ENCODE peak calls at places on chromosomes 13 and 19, in nine cellular contexts. R is ascending aorta, C is K562, M is fibroblast of pulmonary artery, S is spleen, L is ovary, Q is HepG2, N is fibroblast of lung, G is heart left ventricle. Z is an unnamed sample.

GRCh38 chr13:45194081-45194939 is 6.5 kb downstream of the KCTD4 start:
- DNase-seq in R (no peak), C (no peak), M (peak), S (no peak), L (peak), Q (no peak), N (peak), G (peak), Z (peak)

GRCh38 chr19:6058411-6059201 is 51.7 kb downstream of the RFX2 start:
- DNase-seq in R (no peak), C (no peak), M (no peak), S (no peak), L (no peak), Q (no peak), N (no peak), G (no peak), Z (no peak)

GRCh38 chr13:25118371-25118770 is 22.4 kb downstream of the PABPC3 start:
- DNase-seq in R (no peak), C (no peak), M (no peak), S (no peak), L (no peak), Q (no peak), N (no peak), G (no peak), Z (no peak)

GRCh38 chr13:46593403-46593802 is 40.4 kb downstream of the LRCH1 start:
- DNase-seq in R (no peak), C (no peak), M (no peak), S (no peak), L (no peak), Q (no peak), N (no peak), G (no peak), Z (no peak)

GRCh38 chr13:37429976-37430375 is 168.6 kb downstream of the POSTN start:
- DNase-seq in R (no peak), C (no peak), M (peak), S (no peak), L (no peak), Q (no peak), N (peak), G (no peak), Z (no peak)

GRCh38 chr13:114064516-114065140 is 67.8 kb downstream of the RASA3 start:
- DNase-seq in R (no peak), C (peak), M (peak), S (peak), L (peak), Q (no peak), N (peak), G (no peak), Z (no peak)

GRCh38 chr19:37506387-37507166 is at the start of gene ZNF793:
- DNase-seq in R (peak), C (no peak), M (peak), S (peak), L (peak), Q (no peak), N (peak), G (peak), Z (peak)

GRCh38 chr13:112680741-112681360 is 9.0 kb upstream of the ATP11A start:
- DNase-seq in R (no peak), C (no peak), M (no peak), S (no peak), L (no peak), Q (no peak), N (no peak), G (no peak), Z (no peak)

GRCh38 chr13:111561091-111561778 is 240.8 kb downstream of the TEX29 start:
- DNase-seq in R (no peak), C (no peak), M (no peak), S (peak), L (no peak), Q (no peak), N (no peak), G (no peak), Z (no peak)

GRCh38 chr13:90091611-90092010 is 1255.9 kb upstream of the MIR17HG start:
- DNase-seq in R (no peak), C (no peak), M (no peak), S (no peak), L (no peak), Q (no peak), N (no peak), G (no peak), Z (no peak)

GRCh38 chr13:23672616-23673015 is 102.4 kb downstream of the TNFRSF19 start:
- DNase-seq in R (no peak), C (no peak), M (peak), S (no peak), L (no peak), Q (no peak), N (peak), G (peak), Z (no peak)

GRCh38 chr13:55497486-55497885 is 1643.2 kb upstream of the PRR20A start:
- DNase-seq in R (no peak), C (no peak), M (no peak), S (no peak), L (no peak), Q (no peak), N (no peak), G (no peak), Z (no peak)

GRCh38 chr13:84400711-84401110 is 518.4 kb upstream of the SLITRK1 start:
- DNase-seq in R (no peak), C (no peak), M (peak), S (no peak), L (no peak), Q (no peak), N (peak), G (no peak), Z (no peak)

GRCh38 chr13:95301135-95301946 is at the start of gene ABCC4:
- DNase-seq in R (no peak), C (peak), M (peak), S (peak), L (peak), Q (peak), N (peak), G (peak), Z (peak)

GRCh38 chr13:44267966-44268365 is 105.7 kb upstream of the SERP2 start:
- DNase-seq in R (no peak), C (no peak), M (peak), S (no peak), L (no peak), Q (no peak), N (peak), G (no peak), Z (no peak)

GRCh38 chr19:35062942-35063341 is 21.4 kb downstream of the HPN start:
- DNase-seq in R (no peak), C (no peak), M (no peak), S (no peak), L (no peak), Q (no peak), N (no peak), G (no peak), Z (no peak)

GRCh38 chr19:17830567-17831418 is 9.5 kb upstream of the INSL3 start:
- DNase-seq in R (no peak), C (peak), M (peak), S (no peak), L (peak), Q (no peak), N (peak), G (no peak), Z (peak)

GRCh38 chr19:9306443-9306842 is 3.2 kb downstream of the ZNF699 start:
- DNase-seq in R (no peak), C (no peak), M (peak), S (no peak), L (no peak), Q (no peak), N (peak), G (no peak), Z (no peak)

GRCh38 chr13:32650705-32651311 is 64.6 kb downstream of the PDS5B start:
- DNase-seq in R (no peak), C (peak), M (peak), S (no peak), L (no peak), Q (peak), N (peak), G (peak), Z (peak)

GRCh38 chr19:5719274-5719960 is 529 bp downstream of the LONP1 start:
- DNase-seq in R (no peak), C (peak), M (no peak), S (no peak), L (no peak), Q (no peak), N (no peak), G (peak), Z (no peak)

GRCh38 chr19:39197808-39198207 is 1.0 kb downstream of the NCCRP1 start:
- DNase-seq in R (no peak), C (no peak), M (no peak), S (no peak), L (no peak), Q (no peak), N (no peak), G (no peak), Z (no peak)
- TF ChIP-seq CTCF in R (no peak), C (peak), M (no peak), S (no peak), L (no peak), Q (peak), N (no peak), G (no peak), Z (no peak)

GRCh38 chr19:19406878-19407639 is 1.6 kb downstream of the GATAD2A start:
- DNase-seq in R (no peak), C (no peak), M (peak), S (peak), L (no peak), Q (peak), N (peak), G (no peak), Z (peak)
- TF ChIP-seq CTCF in R (peak), C (peak), M (peak), S (peak), L (no peak), Q (peak), N (peak), G (peak), Z (no peak)

GRCh38 chr13:27788271-27788670 is 4.0 kb upstream of the GSX1 start:
- DNase-seq in R (no peak), C (no peak), M (no peak), S (no peak), L (no peak), Q (no peak), N (no peak), G (no peak), Z (no peak)

DNA sequence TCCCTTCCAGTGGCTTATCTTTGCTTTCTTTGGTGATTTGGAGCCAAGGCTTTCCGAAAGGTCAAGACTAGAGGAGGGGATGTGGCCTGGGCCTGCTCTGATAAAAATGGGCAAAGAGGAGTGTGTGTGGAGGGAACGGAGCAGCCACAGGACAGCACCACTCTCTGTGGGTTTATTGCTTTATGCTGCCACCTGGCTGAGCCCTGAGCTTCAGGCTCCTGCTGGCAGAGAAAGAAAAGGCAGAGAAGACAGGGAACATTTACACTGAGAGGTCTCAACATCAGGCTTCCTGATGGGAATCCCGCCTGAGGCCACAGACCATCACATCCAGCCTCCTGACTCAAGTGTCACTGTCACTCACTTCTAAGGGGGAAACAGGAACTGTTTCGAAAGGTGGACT is 9.2 kb upstream of the GSX1 start:
- DNase-seq in R (no peak), C (no peak), M (peak), S (no peak), L (no peak), Q (peak), N (peak), G (no peak), Z (no peak)
- TF ChIP-seq CTCF in R (no peak), C (peak), M (peak), S (no peak), L (no peak), Q (peak), N (peak), G (no peak), Z (no peak)

GRCh38 chr13:41652735-41653361 is 195.5 kb downstream of the RGCC start:
- DNase-seq in R (no peak), C (peak), M (peak), S (no peak), L (no peak), Q (peak), N (peak), G (no peak), Z (peak)

GRCh38 chr13:41660426-41660825 is 203.1 kb downstream of the RGCC start:
- DNase-seq in R (no peak), C (no peak), M (no peak), S (no peak), L (no peak), Q (no peak), N (no peak), G (no peak), Z (no peak)

GRCh38 chr13:41654800-41655199 is 197.4 kb downstream of the RGCC start:
- DNase-seq in R (no peak), C (no peak), M (no peak), S (no peak), L (no peak), Q (no peak), N (no peak), G (no peak), Z (no peak)

GRCh38 chr13:41655997-41656396 is 198.6 kb downstream of the RGCC start:
- DNase-seq in R (no peak), C (no peak), M (no peak), S (no peak), L (no peak), Q (no peak), N (no peak), G (no peak), Z (no peak)

GRCh38 chr13:41658057-41658642 is 200.8 kb downstream of the RGCC start:
- DNase-seq in R (no peak), C (no peak), M (peak), S (no peak), L (no peak), Q (no peak), N (peak), G (no peak), Z (no peak)
- TF ChIP-seq CTCF in R (no peak), C (no peak), M (no peak), S (no peak), L (no peak), Q (no peak), N (peak), G (no peak), Z (no peak)

DNA sequence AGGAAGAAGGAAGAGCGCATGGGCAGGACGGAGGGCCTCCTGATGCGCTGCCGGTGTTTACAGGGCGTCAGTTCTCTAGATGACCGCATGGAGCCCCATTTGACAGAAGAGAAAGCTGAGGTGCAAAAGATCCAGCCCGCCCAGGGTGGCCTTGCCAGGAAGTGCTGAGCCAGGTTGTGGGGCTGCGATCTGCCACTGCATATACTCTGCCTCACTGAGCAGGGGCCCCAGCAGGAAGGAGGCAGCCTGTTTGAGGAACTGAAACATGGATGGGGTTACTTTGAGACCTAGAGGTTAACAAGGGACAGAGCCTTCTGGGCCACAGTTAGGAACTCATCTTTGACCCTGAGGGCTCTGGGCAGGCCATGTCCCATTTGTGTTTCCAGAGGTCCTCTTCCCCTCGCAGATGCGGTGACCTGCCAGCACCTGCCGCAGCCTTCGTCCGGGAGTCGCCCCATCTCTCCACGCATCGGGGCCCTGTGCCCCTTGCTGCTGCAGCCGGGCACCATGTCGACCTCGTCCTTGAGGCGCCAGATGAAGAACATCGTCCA is 3.2 kb downstream of the EPN1 start:
- DNase-seq in R (peak), C (no peak), M (no peak), S (peak), L (no peak), Q (no peak), N (no peak), G (peak), Z (no peak)
- TF ChIP-seq CTCF in R (no peak), C (no peak), M (no peak), S (peak), L (no peak), Q (no peak), N (no peak), G (no peak), Z (no peak)

GRCh38 chr19:7912697-7913564 is 1.7 kb upstream of the TGFBR3L start:
- DNase-seq in R (no peak), C (no peak), M (no peak), S (peak), L (peak), Q (no peak), N (no peak), G (no peak), Z (no peak)
- TF ChIP-seq CTCF in R (no peak), C (no peak), M (no peak), S (no peak), L (no peak), Q (no peak), N (no peak), G (no peak), Z (no peak)

GRCh38 chr13:77002590-77003190 is 10.8 kb downstream of the CLN5 start:
- DNase-seq in R (no peak), C (no peak), M (peak), S (no peak), L (no peak), Q (peak), N (peak), G (no peak), Z (no peak)
- TF ChIP-seq CTCF in R (peak), C (peak), M (peak), S (peak), L (no peak), Q (peak), N (peak), G (peak), Z (peak)

DNA sequence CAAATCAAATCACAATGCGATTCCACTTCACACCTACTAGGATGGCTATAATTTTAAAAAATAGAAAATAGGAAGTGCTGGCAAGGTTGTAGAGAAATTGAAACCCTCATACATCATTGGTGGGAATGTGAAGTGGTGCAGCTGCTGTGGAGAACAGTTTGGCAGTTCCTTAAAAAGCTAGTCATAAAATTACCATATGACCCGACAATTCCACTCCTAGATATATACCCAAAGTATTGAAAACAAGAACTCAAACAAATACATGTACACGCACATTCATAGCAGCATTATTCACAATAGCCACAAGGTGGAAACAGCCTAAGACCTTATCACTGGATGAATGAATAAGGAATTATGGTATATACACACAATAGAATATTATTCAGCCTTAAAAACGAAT is 12.0 kb downstream of the HMGB1 start:
- DNase-seq in R (no peak), C (no peak), M (peak), S (no peak), L (no peak), Q (no peak), N (no peak), G (no peak), Z (no peak)
- TF ChIP-seq CTCF in R (no peak), C (no peak), M (peak), S (peak), L (no peak), Q (no peak), N (peak), G (no peak), Z (peak)